ENCODE peak calls at places on chromosomes 13 and 19, in four cellular contexts. One of them, this sample, is unnamed.

GRCh38 chr13:33003458-33004019 is 12.7 kb upstream of the KL start:
- DNase-seq in stimulated activated CD4-positive, alpha-beta T cell treated with anti-CD3 and anti-CD28 coated beads, TNF-alpha, amount 100 ng/mL, for 48 hours: no peak
- DNase-seq in NCI-H2171 treated with DMSO at 0.1 percent for 48 hours: peak; percentile 73
- DNase-seq in M059J: peak; percentile 3
- DNase-seq in this sample: no peak

GRCh38 chr19:38596057-38596981 is 21.4 kb downstream of the MAP4K1 start:
- DNase-seq in stimulated activated CD4-positive, alpha-beta T cell treated with anti-CD3 and anti-CD28 coated beads, TNF-alpha, amount 100 ng/mL, for 48 hours: peak; percentile 32
- DNase-seq in NCI-H2171 treated with DMSO at 0.1 percent for 48 hours: peak; percentile 76
- DNase-seq in M059J: no peak
- DNase-seq in this sample: peak; percentile 41

GRCh38 chr13:110044521-110045200 is 258.3 kb upstream of the IRS2 start:
- DNase-seq in stimulated activated CD4-positive, alpha-beta T cell treated with anti-CD3 and anti-CD28 coated beads, TNF-alpha, amount 100 ng/mL, for 48 hours: no peak
- DNase-seq in NCI-H2171 treated with DMSO at 0.1 percent for 48 hours: no peak
- DNase-seq in M059J: no peak
- DNase-seq in this sample: peak; percentile 37

GRCh38 chr13:113584870-113585671 is 518 bp downstream of the TFDP1 start:
- DNase-seq in stimulated activated CD4-positive, alpha-beta T cell treated with anti-CD3 and anti-CD28 coated beads, TNF-alpha, amount 100 ng/mL, for 48 hours: peak; percentile 16
- DNase-seq in NCI-H2171 treated with DMSO at 0.1 percent for 48 hours: no peak
- DNase-seq in M059J: peak; percentile 8
- DNase-seq in this sample: peak; percentile 27

GRCh38 chr19:55617426-55617825 is 6.9 kb downstream of the ZNF784 start:
- DNase-seq in stimulated activated CD4-positive, alpha-beta T cell treated with anti-CD3 and anti-CD28 coated beads, TNF-alpha, amount 100 ng/mL, for 48 hours: no peak
- DNase-seq in NCI-H2171 treated with DMSO at 0.1 percent for 48 hours: no peak
- DNase-seq in M059J: no peak
- DNase-seq in this sample: no peak

GRCh38 chr13:36129539-36129938 is 1.6 kb downstream of the DCLK1 start:
- DNase-seq in stimulated activated CD4-positive, alpha-beta T cell treated with anti-CD3 and anti-CD28 coated beads, TNF-alpha, amount 100 ng/mL, for 48 hours: no peak
- DNase-seq in NCI-H2171 treated with DMSO at 0.1 percent for 48 hours: no peak
- DNase-seq in M059J: no peak
- DNase-seq in this sample: no peak

GRCh38 chr13:32883501-32883900 is 132.7 kb upstream of the KL start:
- DNase-seq in stimulated activated CD4-positive, alpha-beta T cell treated with anti-CD3 and anti-CD28 coated beads, TNF-alpha, amount 100 ng/mL, for 48 hours: no peak
- DNase-seq in NCI-H2171 treated with DMSO at 0.1 percent for 48 hours: peak; percentile 84
- DNase-seq in M059J: peak; percentile 53
- DNase-seq in this sample: peak; percentile 21

GRCh38 chr13:114115796-114116195 is 16.6 kb downstream of the RASA3 start:
- DNase-seq in stimulated activated CD4-positive, alpha-beta T cell treated with anti-CD3 and anti-CD28 coated beads, TNF-alpha, amount 100 ng/mL, for 48 hours: no peak
- DNase-seq in NCI-H2171 treated with DMSO at 0.1 percent for 48 hours: no peak
- DNase-seq in M059J: no peak
- DNase-seq in this sample: no peak

GRCh38 chr13:23349127-23349897 is 84.2 kb downstream of the SACS start:
- DNase-seq in stimulated activated CD4-positive, alpha-beta T cell treated with anti-CD3 and anti-CD28 coated beads, TNF-alpha, amount 100 ng/mL, for 48 hours: no peak
- DNase-seq in NCI-H2171 treated with DMSO at 0.1 percent for 48 hours: no peak
- DNase-seq in M059J: no peak
- DNase-seq in this sample: no peak

GRCh38 chr13:48686810-48687209 is 33.1 kb downstream of the CYSLTR2 start:
- DNase-seq in stimulated activated CD4-positive, alpha-beta T cell treated with anti-CD3 and anti-CD28 coated beads, TNF-alpha, amount 100 ng/mL, for 48 hours: no peak
- DNase-seq in NCI-H2171 treated with DMSO at 0.1 percent for 48 hours: no peak
- DNase-seq in M059J: no peak
- DNase-seq in this sample: no peak

GRCh38 chr13:44128522-44128921 is 245.1 kb upstream of the SERP2 start:
- DNase-seq in stimulated activated CD4-positive, alpha-beta T cell treated with anti-CD3 and anti-CD28 coated beads, TNF-alpha, amount 100 ng/mL, for 48 hours: no peak
- DNase-seq in NCI-H2171 treated with DMSO at 0.1 percent for 48 hours: no peak
- DNase-seq in M059J: peak; percentile 11
- DNase-seq in this sample: no peak

GRCh38 chr19:16095071-16095571 is 16.6 kb upstream of the RAB8A start:
- DNase-seq in stimulated activated CD4-positive, alpha-beta T cell treated with anti-CD3 and anti-CD28 coated beads, TNF-alpha, amount 100 ng/mL, for 48 hours: no peak
- DNase-seq in NCI-H2171 treated with DMSO at 0.1 percent for 48 hours: peak; percentile 26
- DNase-seq in M059J: no peak
- DNase-seq in this sample: no peak

GRCh38 chr13:72221276-72221962 is 354.4 kb upstream of the DACH1 start:
- DNase-seq in stimulated activated CD4-positive, alpha-beta T cell treated with anti-CD3 and anti-CD28 coated beads, TNF-alpha, amount 100 ng/mL, for 48 hours: no peak
- DNase-seq in NCI-H2171 treated with DMSO at 0.1 percent for 48 hours: peak; percentile 28
- DNase-seq in M059J: peak; percentile 75
- DNase-seq in this sample: peak; percentile 68

This sample was measured in kidney tubule cell.